ENCODE peak calls at places on chromosomes 12 and 14, in four cellular contexts. G, B, I and T are unnamed samples.

GRCh38 chr14:88695873-88696272 is 96.9 kb downstream of the EML5 start:
- DNase-seq in G (peak; percentile 3), I (no peak), B (peak; percentile 30), T (no peak)

GRCh38 chr14:53017837-53018236 is 67.0 kb upstream of the FERMT2 start:
- DNase-seq in I (no peak), G (no peak), B (no peak), T (no peak)

GRCh38 chr14:102830474-102831045 is 53.3 kb downstream of the TRAF3 start:
- DNase-seq in I (no peak), B (no peak), G (no peak), T (no peak)

GRCh38 chr14:91070572-91070971 is 10.1 kb upstream of the RPS6KA5 start:
- DNase-seq in G (no peak), B (no peak), I (no peak), T (no peak)

GRCh38 chr14:53888535-53889386 is 67.9 kb downstream of the BMP4 start:
- DNase-seq in I (no peak), B (no peak), G (no peak), T (no peak)

GRCh38 chr12:27083861-27084271 is 1.5 kb upstream of the C12orf71 start:
- DNase-seq in G (peak; percentile 80), B (peak; percentile 71), I (no peak), T (no peak)

GRCh38 chr12:85814116-85814515 is 22.1 kb downstream of the RASSF9 start:
- DNase-seq in I (no peak), G (no peak), B (no peak), T (no peak)

GRCh38 chr12:33813536-33813935 is 208.8 kb upstream of the ALG10 start:
- DNase-seq in G (no peak), B (no peak), I (no peak), T (no peak)

GRCh38 chr14:97218336-97218712 is 421.1 kb downstream of the VRK1 start:
- DNase-seq in I (peak; percentile 41), B (no peak), G (no peak), T (no peak)
- H3K4me3 ChIP-seq in I (peak overlapping the region; percentile 59), B (no peak overlapping the region), G (peak overlapping the region; percentile 28), T (no peak overlapping the region)

GRCh38 chr12:126763359-126763758 is 1503.6 kb upstream of the TMEM132C start:
- DNase-seq in G (no peak), I (no peak), B (no peak), T (no peak)
- TF ChIP-seq CTCF in G (no peak), I (no peak), B (no peak), T (no peak)

GRCh38 chr14:21749306-21749868 is 75.8 kb upstream of the OR4E1 start:
- DNase-seq in G (no peak), I (no peak), B (no peak), T (no peak)
- H3K27ac ChIP-seq in G (no peak overlapping the region), I (no peak overlapping the region), B (no peak overlapping the region), T (no peak overlapping the region)

GRCh38 chr14:50342211-50343080 is 30.3 kb downstream of the DMAC2L start:
- DNase-seq in G (peak; percentile 81), I (peak; percentile 41), B (peak; percentile 71), T (peak; percentile 47)
- H3K4me3 ChIP-seq in G (peak overlapping the region; percentile 43), I (no peak overlapping the region), B (peak overlapping the region; percentile 6), T (peak overlapping the region; percentile 0)

DNA sequence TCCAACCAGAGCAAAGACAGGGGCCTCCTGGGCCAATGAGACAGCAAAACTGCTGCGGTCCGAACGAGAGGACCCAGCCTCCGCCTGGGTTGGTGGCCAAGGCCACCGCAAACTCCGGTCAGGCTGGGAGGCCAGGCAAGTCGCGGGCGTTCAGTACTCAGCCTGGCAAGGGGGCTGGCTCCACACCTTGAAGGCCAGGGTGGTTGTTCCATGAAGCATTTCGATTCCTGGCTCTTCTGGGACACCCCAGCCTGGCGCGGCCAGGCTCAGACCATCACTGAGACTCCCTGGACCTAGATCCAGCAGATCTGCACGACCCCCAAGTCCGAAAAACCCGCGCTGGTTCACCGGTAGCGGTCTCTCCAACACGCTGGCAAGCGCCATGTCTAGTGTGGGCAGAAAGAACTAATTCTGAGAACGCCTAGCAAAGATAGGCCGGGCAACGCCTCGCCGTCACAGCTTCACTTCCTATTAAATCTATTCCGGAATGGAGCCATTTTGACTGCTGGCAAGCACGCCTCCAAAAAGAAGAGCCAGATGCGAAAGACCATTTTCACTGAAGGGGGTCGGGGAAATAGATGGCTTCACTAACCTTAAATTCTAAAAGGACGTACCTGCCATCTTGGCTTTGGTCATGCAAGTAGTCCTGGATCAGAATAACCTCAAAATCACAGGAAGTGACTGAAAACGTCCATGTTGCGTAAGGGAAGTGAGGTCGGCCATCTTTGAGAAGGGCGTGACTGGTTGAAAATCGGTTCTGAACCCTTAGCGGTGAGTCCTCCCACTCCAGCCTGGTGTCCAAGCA is at the start of gene PSMB5:
- DNase-seq in G (peak; percentile 96), B (peak; percentile 96), I (peak; percentile 94), T (peak; percentile 93)
- TF ChIP-seq CTCF in G (peak; percentile 9), B (no peak), I (no peak), T (no peak)

DNA sequence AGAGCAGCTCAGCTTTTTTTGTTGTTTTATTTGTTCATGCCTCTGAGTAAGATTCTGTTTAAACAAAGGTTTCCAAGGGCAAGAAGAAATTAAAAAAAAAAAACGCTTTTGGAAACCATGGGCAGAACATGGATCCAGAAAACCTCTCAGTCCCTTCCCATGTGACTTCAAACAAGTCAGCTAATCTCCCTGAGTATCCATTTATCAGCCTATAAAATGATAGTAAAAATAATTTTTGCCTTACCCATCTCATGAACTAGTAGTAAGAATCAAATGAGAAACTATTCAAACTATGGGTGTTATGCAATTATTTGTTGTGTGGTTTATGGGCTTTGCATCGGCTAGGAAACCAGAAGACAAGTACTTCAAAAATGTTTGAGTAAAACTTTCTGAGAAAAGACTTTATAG is 27.6 kb downstream of the KITLG start:
- DNase-seq in G (no peak), I (no peak), B (peak; percentile 55), T (no peak)
- H3K27ac ChIP-seq in G (no peak overlapping the region), I (no peak overlapping the region), B (no peak overlapping the region), T (peak overlapping the region; percentile 7)

GRCh38 chr12:108805136-108805535 is 52.2 kb downstream of the SSH1 start:
- DNase-seq in G (no peak), I (no peak), B (peak; percentile 90), T (no peak)

GRCh38 chr12:108801736-108802665 is 55.4 kb downstream of the SSH1 start:
- DNase-seq in B (peak; percentile 83), G (peak; percentile 84), I (no peak), T (peak; percentile 95)

GRCh38 chr12:108802666-108803036 is 54.7 kb downstream of the SSH1 start:
- DNase-seq in G (peak; percentile 48), I (no peak), B (peak; percentile 45), T (no peak)

GRCh38 chr12:108804361-108804949 is 52.9 kb downstream of the SSH1 start:
- DNase-seq in I (no peak), B (peak; percentile 95), G (peak; percentile 98), T (no peak)

DNA sequence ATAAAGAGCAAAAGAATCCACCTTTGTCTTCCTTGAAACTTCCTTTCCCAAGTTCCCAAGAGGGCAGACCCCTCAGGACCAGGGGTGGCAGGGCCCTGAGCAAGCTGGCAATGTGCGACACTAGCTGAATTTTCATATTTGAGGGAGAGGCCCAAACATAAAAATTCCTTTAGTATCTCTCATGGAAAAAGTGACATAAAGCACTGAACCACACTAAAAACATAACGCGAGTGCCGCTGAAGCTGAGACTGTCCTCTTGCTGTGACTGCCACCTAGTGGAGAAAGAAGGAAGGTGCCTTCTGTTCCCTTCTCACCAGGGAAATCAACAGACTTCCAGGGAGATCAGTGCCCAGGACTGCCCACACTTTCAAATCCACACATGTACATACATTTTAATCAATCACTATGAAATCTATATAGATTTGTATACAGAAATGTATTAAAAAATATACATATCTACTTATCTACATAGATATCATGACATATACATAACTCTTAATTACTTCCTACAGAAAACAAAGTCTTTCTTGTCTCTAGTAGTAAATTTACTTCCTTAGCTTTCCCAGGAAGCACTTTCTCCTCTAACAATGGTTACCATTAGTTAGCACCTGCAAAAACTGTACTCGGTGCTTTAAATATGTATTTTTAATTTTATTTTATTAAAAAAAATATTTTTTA is 53.8 kb downstream of the SSH1 start:
- DNase-seq in G (peak; percentile 95), I (peak; percentile 70), B (peak; percentile 94), T (peak; percentile 80)
- H3K4me3 ChIP-seq in G (no peak overlapping the region), I (no peak overlapping the region), B (no peak overlapping the region), T (no peak overlapping the region)